ENCODE peak calls at places on chromosome 4, in six cellular contexts. Q, G, L, E, S and O are unnamed samples.

GRCh38 chr4:26132858-26133257 is 188.0 kb upstream of the RBPJ start:
- DNase-seq in Q (no peak), G (no peak), L (no peak), E (peak), S (no peak), O (no peak)

GRCh38 chr4:167838686-167839085 is 253.7 kb upstream of the ANXA10 start:
- DNase-seq in Q (no peak), G (no peak), L (no peak), E (no peak), S (no peak), O (no peak)

GRCh38 chr4:169841776-169842175 is 84.0 kb upstream of the HPF1 start:
- DNase-seq in Q (no peak), G (no peak), L (no peak), E (no peak), S (no peak), O (no peak)

GRCh38 chr4:55866973-55867574 is 13.6 kb downstream of the EXOC1 start:
- DNase-seq in Q (no peak), G (peak), L (peak), E (peak), S (peak), O (peak)

GRCh38 chr4:84177831-84178230 is 321.3 kb downstream of the NKX6-1 start:
- DNase-seq in Q (no peak), G (no peak), L (no peak), E (peak), S (no peak), O (no peak)

GRCh38 chr4:183158062-183158461 is 59.0 kb downstream of the WWC2 start:
- DNase-seq in Q (no peak), G (peak), L (no peak), E (no peak), S (no peak), O (no peak)

GRCh38 chr4:186485621-186486062 is 69.7 kb downstream of the MTNR1A start:
- DNase-seq in Q (no peak), G (peak), L (peak), E (no peak), S (no peak), O (no peak)

GRCh38 chr4:21827575-21827974 is 121.0 kb downstream of the KCNIP4 start:
- DNase-seq in Q (no peak), G (peak), L (no peak), E (no peak), S (no peak), O (no peak)

GRCh38 chr4:169383724-169384123 is 113.0 kb upstream of the SH3RF1 start:
- DNase-seq in Q (no peak), G (peak), L (peak), E (no peak), S (no peak), O (no peak)

GRCh38 chr4:13982008-13982407 is 354.5 kb upstream of the BOD1L1 start:
- DNase-seq in Q (no peak), G (no peak), L (no peak), E (no peak), S (no peak), O (no peak)

GRCh38 chr4:119300072-119300387 is 21.9 kb downstream of the FABP2 start:
- DNase-seq in Q (no peak), G (peak), L (no peak), E (no peak), S (no peak), O (no peak)